ENCODE peak calls at places on chromosome 13, in seven cellular contexts. D is effector CD4-positive, alpha-beta T cell; C is ELR; T is tibial nerve; I is fibroblast of the conjunctiva; O is T1000; U is Daoy. B is an unnamed sample.

GRCh38 chr13:111908981-111909380 is 158.0 kb upstream of the SOX1 start:
- DNase-seq in D (no peak), C (no peak), T (no peak), I (no peak), O (no peak), U (no peak), B (no peak)

GRCh38 chr13:112972867-112973576 is 4.0 kb downstream of the MCF2L start:
- DNase-seq in D (no peak), C (no peak), T (no peak), I (no peak), O (no peak), U (no peak), B (no peak)

GRCh38 chr13:113914333-113915011 is 50.6 kb upstream of the GAS6 start:
- DNase-seq in D (no peak), C (no peak), T (no peak), I (no peak), O (no peak), U (no peak), B (no peak)

GRCh38 chr13:20340759-20341161 is 108.6 kb upstream of the GJB6 start:
- DNase-seq in D (no peak), C (peak), T (peak), I (no peak), O (no peak), U (peak), B (no peak)

GRCh38 chr13:91351980-91352379 is 4.5 kb downstream of the MIR17HG start:
- DNase-seq in D (no peak), C (no peak), T (no peak), I (no peak), O (no peak), U (no peak), B (no peak)

GRCh38 chr13:97911311-97912138 is 42.0 kb upstream of the IPO5 start:
- DNase-seq in D (no peak), C (peak), T (no peak), I (no peak), O (no peak), U (peak), B (no peak)

GRCh38 chr13:112719016-112719415 is 29.2 kb downstream of the ATP11A start:
- DNase-seq in D (no peak), C (no peak), T (no peak), I (no peak), O (no peak), U (no peak), B (no peak)

GRCh38 chr13:49976314-49977258 is 20.3 kb upstream of the TRIM13 start:
- DNase-seq in D (peak), C (peak), T (peak), I (peak), O (no peak), U (peak), B (peak)

GRCh38 chr13:113491418-113491883 is 940 bp upstream of the DCUN1D2 start:
- DNase-seq in D (no peak), C (peak), T (no peak), I (no peak), O (peak), U (peak), B (no peak)

GRCh38 chr13:24304620-24305019 is 4.8 kb upstream of the C1QTNF9 start:
- DNase-seq in D (no peak), C (no peak), T (no peak), I (no peak), O (no peak), U (no peak), B (no peak)

GRCh38 chr13:23579072-23579885 is 9.1 kb downstream of the TNFRSF19 start:
- DNase-seq in D (peak), C (peak), T (peak), I (peak), O (peak), U (peak), B (peak)

GRCh38 chr13:26957163-26957562 is 196.6 kb upstream of the GPR12 start:
- DNase-seq in D (no peak), C (no peak), T (no peak), I (no peak), O (no peak), U (no peak), B (no peak)

GRCh38 chr13:58852076-58852475 is 1220.5 kb downstream of the PCDH17 start:
- DNase-seq in D (no peak), C (no peak), T (no peak), I (no peak), O (no peak), U (no peak), B (no peak)

GRCh38 chr13:104641309-104641708 is 1575.1 kb upstream of the SLC10A2 start:
- DNase-seq in D (no peak), C (peak), T (no peak), I (peak), O (no peak), U (no peak), B (no peak)

GRCh38 chr13:113666324-113666660 is 727 bp upstream of the GRK1 start:
- DNase-seq in D (no peak), C (no peak), T (no peak), I (no peak), O (no peak), U (no peak), B (no peak)

GRCh38 chr13:22596157-22596863 is 584.5 kb upstream of the SGCG start:
- DNase-seq in D (no peak), C (no peak), T (no peak), I (no peak), O (no peak), U (peak), B (no peak)

GRCh38 chr13:32731576-32731975 is 145.3 kb downstream of the PDS5B start:
- DNase-seq in D (no peak), C (peak), T (no peak), I (no peak), O (no peak), U (no peak), B (no peak)

GRCh38 chr13:110854866-110855265 is 60.0 kb downstream of the ANKRD10 start:
- DNase-seq in D (no peak), C (no peak), T (no peak), I (no peak), O (no peak), U (no peak), B (no peak)

GRCh38 chr13:23552661-23553060 is 17.6 kb upstream of the TNFRSF19 start:
- DNase-seq in D (no peak), C (no peak), T (no peak), I (no peak), O (no peak), U (no peak), B (no peak)

GRCh38 chr13:105982219-105982618 is 553.2 kb downstream of the EFNB2 start:
- DNase-seq in D (no peak), C (no peak), T (no peak), I (no peak), O (no peak), U (no peak), B (no peak)

B was measured in CD4-positive, alpha-beta memory T cell.